ENCODE peak calls at places on chromosomes 6 and 20, in seven cellular contexts. L is GM13977; O is sigmoid colon; V is endothelial cell; A is stimulated activated CD8-positive, alpha-beta memory T cell treated with anti-CD3 and anti-CD28 coated beads, Interleukin-4, amount 100 ng/mL, for 24 hours; U is T-helper 1 cell; Z is activated CD4-positive, CD25-positive, alpha-beta regulatory T cell. M is an unnamed sample.

GRCh38 chr20:62962221-62962879 is 9.8 kb downstream of the SLC17A9 start:
- DNase-seq in O (no peak), U (no peak), Z (no peak), A (no peak), V (no peak), L (no peak), M (no peak)

GRCh38 chr6:24951831-24952299 is 16.1 kb upstream of the RIPOR2 start:
- DNase-seq in A (no peak), Z (peak), O (no peak), L (no peak), V (no peak), U (no peak), M (no peak)

GRCh38 chr20:8299921-8300320 is 167.9 kb downstream of the PLCB1 start:
- DNase-seq in V (no peak), A (no peak), U (no peak), Z (no peak), O (no peak), L (no peak), M (no peak)

GRCh38 chr20:50107086-50107645 is 5.8 kb downstream of the UBE2V1 start:
- DNase-seq in L (no peak), Z (no peak), U (no peak), A (no peak), V (no peak), O (no peak), M (no peak)

GRCh38 chr6:24821860-24822444 is 23.2 kb upstream of the ARMH2 start:
- DNase-seq in L (no peak), O (no peak), A (no peak), U (no peak), V (no peak), Z (no peak), M (no peak)

GRCh38 chr6:88378639-88379038 is 212.5 kb upstream of the CNR1 start:
- DNase-seq in L (no peak), Z (no peak), U (no peak), A (no peak), O (no peak), V (no peak), M (no peak)

GRCh38 chr6:100202417-100203194 is 208.6 kb upstream of the MCHR2 start:
- DNase-seq in O (no peak), V (no peak), A (no peak), U (no peak), L (no peak), Z (no peak), M (no peak)

GRCh38 chr6:142803027-142803426 is 141.9 kb downstream of the HIVEP2 start:
- DNase-seq in U (no peak), A (no peak), Z (no peak), V (no peak), L (no peak), O (no peak), M (no peak)

GRCh38 chr6:150491796-150492142 is 107.9 kb upstream of the PLEKHG1 start:
- DNase-seq in O (no peak), U (no peak), Z (no peak), A (no peak), V (no peak), L (no peak), M (no peak)

GRCh38 chr6:3390698-3391097 is 66.2 kb downstream of the SLC22A23 start:
- DNase-seq in U (no peak), L (no peak), V (no peak), O (peak), Z (no peak), A (no peak), M (no peak)

GRCh38 chr6:159220093-159220492 is 50.9 kb downstream of the FNDC1 start:
- DNase-seq in A (no peak), U (no peak), O (no peak), Z (no peak), L (no peak), V (no peak), M (no peak)

GRCh38 chr6:106886922-106887797 is 87.4 kb downstream of the CD24 start:
- DNase-seq in L (no peak), Z (no peak), A (no peak), O (no peak), U (no peak), V (no peak), M (no peak)

GRCh38 chr6:144635051-144635450 is 349.9 kb downstream of the UTRN start:
- DNase-seq in Z (no peak), L (no peak), V (no peak), O (no peak), A (no peak), U (no peak), M (no peak)

GRCh38 chr6:44626608-44627007 is 239.1 kb downstream of the CDC5L start:
- DNase-seq in V (no peak), U (no peak), A (no peak), L (no peak), O (no peak), Z (no peak), M (no peak)

GRCh38 chr20:60395993-60396392 is 437.8 kb downstream of the CDH26 start:
- DNase-seq in A (no peak), O (no peak), L (no peak), V (no peak), Z (no peak), U (no peak), M (no peak)

GRCh38 chr6:152595507-152595906 is 41.7 kb downstream of the SYNE1 start:
- DNase-seq in V (no peak), A (no peak), Z (no peak), U (no peak), L (no peak), O (no peak), M (no peak)

GRCh38 chr6:33160728-33161323 is 31.4 kb downstream of the COL11A2 start:
- DNase-seq in A (no peak), O (peak), Z (no peak), U (no peak), V (no peak), L (peak), M (no peak)

GRCh38 chr20:58618694-58619540 is 32.2 kb upstream of the STX16 start:
- DNase-seq in U (no peak), L (no peak), A (no peak), O (no peak), Z (no peak), V (no peak), M (no peak)

GRCh38 chr6:107504655-107505054 is 14.7 kb downstream of the SOBP start:
- DNase-seq in U (no peak), L (no peak), A (no peak), Z (no peak), V (no peak), O (no peak), M (no peak)

GRCh38 chr6:47061631-47062300 is 19.6 kb upstream of the ADGRF1 start:
- DNase-seq in V (no peak), U (no peak), Z (no peak), L (no peak), O (peak), A (no peak), M (no peak)

GRCh38 chr6:43967692-43968091 is 159.6 kb downstream of the MRPL14 start:
- DNase-seq in Z (no peak), O (no peak), A (no peak), V (no peak), U (no peak), L (no peak), M (peak)

GRCh38 chr6:66949191-66949661 is 1242.2 kb upstream of the EYS start:
- DNase-seq in Z (no peak), U (no peak), V (no peak), O (no peak), L (no peak), A (no peak), M (no peak)

GRCh38 chr6:98574991-98575390 is 259.4 kb upstream of the POU3F2 start:
- DNase-seq in L (no peak), V (no peak), A (no peak), Z (no peak), U (no peak), O (no peak), M (no peak)

GRCh38 chr6:15343490-15344185 is 97.8 kb downstream of the JARID2 start:
- DNase-seq in V (no peak), L (no peak), O (no peak), Z (no peak), A (no peak), U (no peak), M (no peak)

GRCh38 chr6:87115402-87116135 is 20.7 kb upstream of the CGA start:
- DNase-seq in O (no peak), Z (no peak), A (no peak), U (no peak), V (no peak), L (peak), M (no peak)

GRCh38 chr20:47263080-47263479 is 93.4 kb downstream of the ZMYND8 start:
- DNase-seq in U (no peak), L (no peak), Z (no peak), A (no peak), V (no peak), O (no peak), M (no peak)

GRCh38 chr20:62752671-62753501 is 43.4 kb upstream of the MRGBP start:
- DNase-seq in V (no peak), A (no peak), O (no peak), Z (no peak), L (no peak), U (peak), M (no peak)

GRCh38 chr20:36808317-36809257 is 35.0 kb upstream of the DSN1 start:
- DNase-seq in O (peak), Z (peak), V (peak), A (peak), L (peak), U (peak), M (peak)

GRCh38 chr6:14222956-14223355 is 105.4 kb downstream of the CD83 start:
- DNase-seq in A (no peak), O (no peak), Z (no peak), L (no peak), U (no peak), V (no peak), M (no peak)

GRCh38 chr6:128929869-128930268 is 46.9 kb downstream of the LAMA2 start:
- DNase-seq in U (no peak), O (no peak), L (no peak), A (no peak), Z (no peak), V (no peak), M (peak)

GRCh38 chr6:4647414-4648365 is 128.5 kb upstream of the CDYL start:
- DNase-seq in V (peak), Z (no peak), U (no peak), A (peak), L (no peak), O (peak), M (peak)

GRCh38 chr6:127457444-127458064 is 1.6 kb downstream of the KIAA0408 start:
- DNase-seq in A (no peak), O (peak), U (no peak), V (no peak), Z (no peak), L (no peak), M (no peak)

GRCh38 chr6:155883741-155884140 is 428.1 kb upstream of the NOX3 start:
- DNase-seq in V (no peak), O (no peak), U (no peak), L (no peak), A (no peak), Z (no peak), M (no peak)

GRCh38 chr6:22526753-22527152 is 42.6 kb upstream of the HDGFL1 start:
- DNase-seq in O (no peak), V (no peak), L (no peak), U (no peak), A (no peak), Z (no peak), M (no peak)

GRCh38 chr20:13307562-13308163 is 86.6 kb downstream of the ISM1 start:
- DNase-seq in L (no peak), V (no peak), A (no peak), U (no peak), Z (no peak), O (no peak), M (no peak)

M was measured in right lobe of liver.